ENCODE peak calls at places on chromosomes 7 and 10, in six cellular contexts. B is PC-3, I is activated T-cell treated with anti-CD3 and anti-CD28 coated beads for 48 hours, A is WTC11, D is GM04504, O is NCI-H1092. G is an unnamed sample.
A peak's percentile ranks its signal among the peaks of the same experiment; 100 is the strongest.

GRCh38 chr7:80661729-80662128 is 23.3 kb downstream of the CD36 start:
- DNase-seq in B (peak; percentile 16), I (no peak), A (peak; percentile 23), D (no peak), O (no peak), G (no peak)

GRCh38 chr10:129764901-129765663 is 199.0 kb downstream of the EBF3 start:
- DNase-seq in B (no peak), I (no peak), A (no peak), D (no peak), O (no peak), G (no peak)

GRCh38 chr10:31041011-31041410 is 9.3 kb upstream of the ZNF438 start:
- DNase-seq in B (peak; percentile 43), I (no peak), A (no peak), D (no peak), O (no peak), G (no peak)

GRCh38 chr10:24901686-24902399 is 50.6 kb downstream of the PRTFDC1 start:
- DNase-seq in B (peak; percentile 93), I (no peak), A (no peak), D (peak; percentile 86), O (no peak), G (peak; percentile 12)

GRCh38 chr10:86757110-86757790 is 831 bp downstream of the BMPR1A start:
- DNase-seq in B (peak; percentile 65), I (peak; percentile 10), A (no peak), D (no peak), O (peak; percentile 3), G (peak; percentile 82)

GRCh38 chr10:132421377-132422168 is 24.6 kb downstream of the PWWP2B start:
- DNase-seq in B (peak; percentile 65), I (no peak), A (no peak), D (peak; percentile 40), O (no peak), G (peak; percentile 75)

GRCh38 chr7:3289996-3290395 is 11.1 kb upstream of the SDK1 start:
- DNase-seq in B (no peak), I (no peak), A (no peak), D (no peak), O (no peak), G (no peak)

GRCh38 chr7:36280840-36281812 is 108.5 kb upstream of the ANLN start:
- DNase-seq in B (peak; percentile 86), I (no peak), A (peak; percentile 52), D (peak; percentile 53), O (peak; percentile 44), G (no peak)

GRCh38 chr10:107653832-107654287 is 489.4 kb upstream of the SORCS1 start:
- DNase-seq in B (peak; percentile 47), I (no peak), A (no peak), D (peak; percentile 9), O (no peak), G (peak; percentile 88)

GRCh38 chr7:101442426-101443070 is 79.9 kb downstream of the COL26A1 start:
- DNase-seq in B (peak; percentile 60), I (no peak), A (no peak), D (no peak), O (no peak), G (no peak)

GRCh38 chr10:74752371-74752990 is 73.9 kb upstream of the KAT6B start:
- DNase-seq in B (no peak), I (no peak), A (no peak), D (no peak), O (no peak), G (no peak)

GRCh38 chr7:28755255-28755654 is 202.9 kb downstream of the TRIL start:
- DNase-seq in B (peak; percentile 61), I (no peak), A (no peak), D (no peak), O (no peak), G (no peak)

GRCh38 chr7:56046728-56047445 is 4.4 kb downstream of the PSPH start:
- DNase-seq in B (no peak), I (no peak), A (no peak), D (peak; percentile 54), O (no peak), G (no peak)

GRCh38 chr7:7178906-7179305 is 3.4 kb upstream of the C1GALT1 start:
- DNase-seq in B (peak; percentile 73), I (no peak), A (no peak), D (no peak), O (no peak), G (no peak)

GRCh38 chr10:24723386-24723787 is 300 bp downstream of the ARHGAP21 start:
- DNase-seq in B (no peak), I (peak; percentile 12), A (no peak), D (no peak), O (no peak), G (no peak)

GRCh38 chr10:24240001-24240751 is 31.2 kb downstream of the KIAA1217 start:
- DNase-seq in B (no peak), I (no peak), A (no peak), D (no peak), O (no peak), G (no peak)

GRCh38 chr7:106217089-106217542 is 67.7 kb downstream of the NAMPT start:
- DNase-seq in B (peak; percentile 84), I (no peak), A (no peak), D (no peak), O (no peak), G (no peak)

GRCh38 chr7:51102828-51103227 is 213.8 kb downstream of the COBL start:
- DNase-seq in B (no peak), I (no peak), A (no peak), D (no peak), O (no peak), G (no peak)

GRCh38 chr7:64878684-64879083 is 24.4 kb upstream of the ZNF273 start:
- DNase-seq in B (no peak), I (no peak), A (no peak), D (no peak), O (no peak), G (no peak)

GRCh38 chr7:154902600-154903082 is 100.3 kb downstream of the PAXIP1 start:
- DNase-seq in B (no peak), I (no peak), A (no peak), D (no peak), O (no peak), G (peak; percentile 37)

GRCh38 chr10:78953124-78954008 is 115.4 kb upstream of the ZMIZ1 start:
- DNase-seq in B (no peak), I (no peak), A (no peak), D (peak; percentile 58), O (no peak), G (no peak)

GRCh38 chr10:2623675-2624274 is 443.6 kb upstream of the PFKP start:
- DNase-seq in B (no peak), I (no peak), A (no peak), D (no peak), O (no peak), G (no peak)

GRCh38 chr7:107660381-107661080 is at the start of gene SLC26A4:
- DNase-seq in B (no peak), I (peak; percentile 50), A (peak; percentile 15), D (no peak), O (no peak), G (peak; percentile 63)

GRCh38 chr10:70106958-70107791 is 25.4 kb downstream of the AIFM2 start:
- DNase-seq in B (peak; percentile 25), I (peak; percentile 10), A (peak; percentile 85), D (no peak), O (no peak), G (peak; percentile 28)

GRCh38 chr10:77504870-77505257 is 132.7 kb downstream of the KCNMA1 start:
- DNase-seq in B (peak; percentile 100), I (no peak), A (no peak), D (no peak), O (no peak), G (no peak)

GRCh38 chr7:70647801-70648491 is 484.0 kb upstream of the GALNT17 start:
- DNase-seq in B (no peak), I (peak; percentile 70), A (no peak), D (no peak), O (no peak), G (no peak)

G was measured in retina.